ENCODE peak calls at places on chromosomes 4 and X, in five cellular contexts. P is mesothelial cell of epicardium, V is progenitor cell of endocrine pancreas, D is HFF-Myc, Z is OCI-LY7. X is an unnamed sample.

GRCh38 chrX:114842181-114842580 is 175.2 kb downstream of the IL13RA2 start:
- DNase-seq in V (no peak), P (no peak), D (no peak), Z (no peak), X (no peak)

GRCh38 chrX:141924293-141924692 is 20.6 kb downstream of the MAGEC1 start:
- DNase-seq in D (no peak), Z (no peak), P (no peak), V (no peak), X (no peak)

GRCh38 chrX:26442340-26442739 is 226.4 kb downstream of the MAGEB5 start:
- DNase-seq in V (no peak), D (no peak), Z (no peak), P (no peak), X (no peak)

GRCh38 chr4:184193556-184194525 is 23.8 kb downstream of the ENPP6 start:
- DNase-seq in P (no peak), D (no peak), V (no peak), Z (no peak), X (no peak)

GRCh38 chrX:10660171-10660570 is 39.8 kb upstream of the MID1 start:
- DNase-seq in Z (no peak), V (no peak), P (no peak), D (no peak), X (no peak)

GRCh38 chrX:45774961-45775360 is 574.3 kb upstream of the DIPK2B start:
- DNase-seq in P (no peak), Z (no peak), D (no peak), V (no peak), X (no peak)

GRCh38 chrX:136395271-136395670 is 92.5 kb upstream of the BRS3 start:
- DNase-seq in P (no peak), V (no peak), Z (no peak), D (no peak), X (no peak)

GRCh38 chrX:34653811-34654210 is 3.3 kb downstream of the TMEM47 start:
- DNase-seq in D (no peak), V (no peak), Z (no peak), P (no peak), X (no peak)

GRCh38 chr4:158856852-158857251 is 88.0 kb downstream of the FNIP2 start:
- DNase-seq in V (no peak), D (peak), P (no peak), Z (peak), X (no peak)

GRCh38 chr4:123342498-123342897 is 54.1 kb upstream of the SPRY1 start:
- DNase-seq in D (no peak), V (no peak), Z (no peak), P (no peak), X (no peak)

GRCh38 chrX:74458738-74459137 is 37.4 kb downstream of the SLC16A2 start:
- DNase-seq in V (no peak), D (peak), P (no peak), Z (no peak), X (no peak)
- TF ChIP-seq CTCF in V (no peak), D (no peak), P (no peak), Z (no peak), X (no peak)

DNA sequence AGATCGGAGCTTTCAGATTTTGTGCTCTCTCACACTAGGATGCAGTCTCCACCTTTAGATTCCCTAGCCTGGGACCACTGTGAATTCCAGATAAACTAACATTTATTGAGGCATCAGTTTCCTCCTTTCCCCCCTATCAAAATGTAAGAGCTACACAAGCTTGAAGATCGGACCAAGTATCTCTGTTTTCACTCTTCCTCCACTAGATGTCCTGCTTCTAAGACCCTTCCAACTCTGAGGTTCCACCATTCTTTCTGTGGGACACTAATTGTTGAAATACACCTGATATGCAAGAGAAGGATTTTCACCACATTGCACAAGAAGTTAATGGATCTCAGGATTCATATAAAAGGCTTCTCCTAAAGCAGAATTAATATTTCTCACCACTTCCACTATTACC is 43.0 kb upstream of the PHOX2B start:
- DNase-seq in V (no peak), Z (no peak), P (no peak), D (no peak), X (no peak)
- TF ChIP-seq CTCF in V (no peak), Z (peak), P (no peak), D (no peak), X (no peak)

DNA sequence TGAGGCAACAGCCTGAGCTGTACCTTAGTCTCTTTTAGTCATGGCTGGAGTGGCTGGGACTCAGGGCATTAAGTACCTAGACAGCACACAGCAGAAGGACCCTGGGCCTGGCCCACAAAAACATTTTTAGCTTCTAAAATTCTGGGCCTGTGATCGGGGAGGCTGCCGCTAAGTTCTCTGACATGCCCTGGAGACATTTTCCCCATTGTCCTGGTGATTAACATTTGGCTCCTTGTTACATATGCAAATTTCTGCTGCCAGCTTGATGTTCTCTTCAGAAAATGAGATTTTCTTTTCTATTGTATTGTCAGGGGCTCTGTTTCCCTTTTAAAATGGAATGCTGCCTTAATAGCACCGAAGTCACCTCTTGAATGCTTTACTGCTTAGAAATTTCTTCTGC is 952.4 kb downstream of the TRAM1L1 start:
- DNase-seq in Z (no peak), D (no peak), V (no peak), P (no peak), X (no peak)
- TF ChIP-seq CTCF in Z (no peak), D (no peak), V (no peak), P (no peak), X (no peak)

DNA sequence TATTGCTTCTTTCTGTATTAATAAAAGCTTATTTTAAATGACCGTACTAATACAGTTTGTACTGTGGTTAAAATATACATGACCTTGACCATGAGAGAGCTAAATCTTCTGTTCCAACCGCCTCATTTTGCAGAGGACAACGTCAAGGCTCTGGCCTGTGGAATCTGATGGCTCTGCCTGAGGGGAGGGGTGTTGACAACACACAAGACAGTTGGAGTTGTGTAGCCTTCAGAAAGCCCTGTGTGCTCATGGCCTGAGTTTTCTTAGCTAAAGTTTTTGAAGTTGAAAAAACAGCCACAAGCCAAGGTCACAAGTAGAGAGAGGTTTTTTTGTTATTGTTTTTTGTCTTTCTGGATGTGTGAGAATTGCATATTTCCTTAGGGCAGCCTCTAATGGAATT is 20.1 kb downstream of the SMS start:
- DNase-seq in P (no peak), D (no peak), V (no peak), Z (no peak), X (no peak)
- TF ChIP-seq CTCF in P (no peak), D (no peak), V (no peak), Z (no peak), X (no peak)

DNA sequence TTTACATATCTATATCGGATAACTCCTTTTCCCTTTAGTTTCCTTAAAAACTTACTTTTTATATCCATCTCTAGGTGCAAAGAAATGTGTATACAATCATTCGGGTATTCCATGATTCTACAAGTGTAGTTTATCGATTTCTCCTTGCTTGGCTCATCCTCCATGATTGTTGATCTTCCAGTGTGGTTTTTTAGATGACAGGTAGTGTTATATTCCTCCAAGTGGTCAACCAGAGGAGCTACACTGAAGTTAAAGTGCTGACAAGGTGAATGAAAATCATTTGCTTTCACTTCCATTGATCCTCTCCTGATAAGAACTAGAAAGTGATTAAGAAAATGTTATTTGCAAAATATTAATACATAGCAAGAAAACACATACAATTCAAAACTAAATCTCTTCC is 38.5 kb downstream of the TMEM156 start:
- DNase-seq in P (no peak), D (no peak), V (no peak), Z (no peak), X (no peak)
- TF ChIP-seq CTCF in P (no peak), D (no peak), V (peak), Z (peak), X (peak)

GRCh38 chr4:19850909-19851308 is 400.8 kb upstream of the SLIT2 start:
- DNase-seq in V (no peak), D (peak), Z (no peak), P (no peak), X (no peak)
- TF ChIP-seq CTCF in V (no peak), D (peak), Z (no peak), P (no peak), X (no peak)

GRCh38 chr4:3790006-3790561 is 23.9 kb downstream of the ADRA2C start:
- DNase-seq in P (no peak), D (no peak), V (no peak), Z (no peak), X (no peak)
- TF ChIP-seq CTCF in P (no peak), D (no peak), V (no peak), Z (no peak), X (no peak)

DNA sequence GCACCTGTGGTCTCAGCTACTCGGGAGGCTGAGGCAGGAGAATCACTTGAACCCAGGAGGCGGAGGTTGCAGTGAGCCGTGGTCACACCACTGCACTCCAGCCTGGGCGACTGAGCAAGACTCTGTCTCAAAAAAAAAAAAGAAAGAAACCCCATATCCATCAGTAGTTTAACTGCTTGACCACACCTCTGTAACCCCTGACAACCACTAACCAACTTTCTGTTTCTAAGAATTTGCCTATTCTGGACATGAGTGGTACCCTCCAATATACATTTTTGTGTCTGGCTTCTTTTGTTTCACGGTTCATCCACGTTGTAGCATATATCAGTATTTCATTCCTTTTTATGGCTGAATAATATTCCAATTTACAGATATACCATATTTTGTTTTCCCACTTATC is 9.1 kb downstream of the PPAT start:
- DNase-seq in V (no peak), D (no peak), Z (no peak), P (no peak), X (no peak)
- TF ChIP-seq CTCF in V (no peak), D (no peak), Z (no peak), P (no peak), X (no peak)

X was measured in type B pancreatic cell.